ENCODE peak calls at places on chromosomes 16 and 17, in eight cellular contexts. R is PC-3, E is SK-N-SH, L is GM23248, N is GM23338, W is Karpas-422, A is PC-9, P is hepatocyte. C is an unnamed sample.
A peak's percentile ranks its signal among the peaks of the same experiment; 100 is the strongest.

GRCh38 chr16:69724981-69725479 is 1.3 kb downstream of the NQO1 start:
- DNase-seq in R (no peak), E (no peak), L (peak; percentile 39), N (peak; percentile 12), W (no peak), A (no peak), P (no peak), C (no peak)

GRCh38 chr16:88208112-88208511 is 174.6 kb upstream of the ZNF469 start:
- DNase-seq in R (no peak), E (no peak), L (no peak), N (no peak), W (no peak), A (no peak), P (no peak), C (no peak)

GRCh38 chr16:87698241-87698640 is 67.5 kb downstream of the KLHDC4 start:
- DNase-seq in R (no peak), E (no peak), L (no peak), N (no peak), W (no peak), A (no peak), P (no peak), C (peak; percentile 89)

GRCh38 chr17:46178550-46179198 is 14.6 kb downstream of the KANSL1 start:
- DNase-seq in R (peak; percentile 74), E (no peak), L (peak; percentile 68), N (no peak), W (no peak), A (no peak), P (no peak), C (no peak)

GRCh38 chr17:19750835-19751234 is 2.7 kb upstream of the ALDH3A1 start:
- DNase-seq in R (peak; percentile 68), E (no peak), L (no peak), N (no peak), W (no peak), A (peak; percentile 48), P (no peak), C (no peak)

GRCh38 chr17:48162946-48163506 is 55.5 kb downstream of the SNX11 start:
- DNase-seq in R (peak; percentile 26), E (no peak), L (no peak), N (no peak), W (no peak), A (no peak), P (peak; percentile 74), C (no peak)

GRCh38 chr17:57256708-57257112 is 387 bp downstream of the MSI2 start:
- DNase-seq in R (peak; percentile 31), E (no peak), L (peak; percentile 59), N (peak; percentile 51), W (peak; percentile 77), A (peak; percentile 3), P (peak; percentile 62), C (peak; percentile 60)

GRCh38 chr17:77504652-77505459 is 364.1 kb downstream of the SEC14L1 start:
- DNase-seq in R (no peak), E (peak; percentile 30), L (no peak), N (no peak), W (no peak), A (no peak), P (peak; percentile 1), C (no peak)

GRCh38 chr16:10847166-10847565 is 28.6 kb upstream of the TVP23A start:
- DNase-seq in R (no peak), E (no peak), L (no peak), N (no peak), W (no peak), A (no peak), P (no peak), C (no peak)

GRCh38 chr16:57544129-57544653 is 1.7 kb downstream of the ADGRG5 start:
- DNase-seq in R (no peak), E (no peak), L (no peak), N (no peak), W (peak; percentile 68), A (no peak), P (no peak), C (peak; percentile 83)

GRCh38 chr17:36001862-36002603 is 680 bp upstream of the CCL15 start:
- DNase-seq in R (no peak), E (no peak), L (no peak), N (no peak), W (no peak), A (no peak), P (peak; percentile 92), C (no peak)

GRCh38 chr16:78750611-78751010 is 651.2 kb downstream of the WWOX start:
- DNase-seq in R (no peak), E (no peak), L (no peak), N (no peak), W (no peak), A (no peak), P (no peak), C (no peak)
- H3K9me2 ChIP-seq in R (no peaks in the 10 kb centered on the region), E (no peaks in the 10 kb centered on the region), L (no peaks in the 10 kb centered on the region), N (no peaks in the 10 kb centered on the region), W (no peaks in the 10 kb centered on the region), A (no peaks in the 10 kb centered on the region), P (no peaks in the 10 kb centered on the region), C (no peaks in the 10 kb centered on the region)

DNA sequence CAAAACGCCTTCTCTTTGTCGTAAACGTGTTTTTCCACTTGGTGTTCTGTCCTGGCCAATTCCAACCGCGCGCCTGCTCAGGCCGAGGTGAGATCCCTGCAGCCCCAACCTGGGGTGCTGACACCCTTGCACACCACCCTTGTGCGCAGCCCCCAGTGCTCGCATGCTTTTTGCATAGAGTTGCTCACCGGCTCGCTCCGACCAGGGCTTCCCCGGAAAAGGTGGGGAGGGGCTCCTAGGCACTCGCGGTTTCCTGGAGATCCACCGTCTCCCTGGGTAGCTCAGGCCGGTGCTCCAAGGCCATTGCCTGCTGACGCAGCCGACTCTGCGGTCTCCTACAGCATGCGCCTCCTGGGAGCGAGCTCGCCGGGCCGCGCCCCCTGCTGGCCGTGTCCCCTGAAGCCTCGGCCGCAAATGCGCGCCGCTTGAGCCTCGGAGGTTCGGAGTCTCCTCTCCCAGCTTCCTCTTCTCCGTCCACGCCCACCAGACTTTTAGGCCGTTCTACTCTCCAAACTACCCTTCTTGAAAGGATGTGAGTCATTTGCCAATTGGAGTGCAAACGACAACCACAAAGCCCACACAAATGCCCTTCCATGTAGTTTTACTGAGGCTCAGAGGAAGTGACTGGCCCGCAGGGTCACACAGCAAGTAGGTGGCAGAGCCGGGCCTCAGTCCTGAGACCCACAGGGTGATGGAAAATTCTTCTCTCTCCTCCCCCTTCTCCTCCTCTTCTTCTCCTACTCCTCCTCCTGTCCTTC is 7.2 kb upstream of the PDP2 start:
- DNase-seq in R (peak; percentile 98), E (peak; percentile 89), L (peak; percentile 100), N (peak; percentile 94), W (peak; percentile 95), A (peak; percentile 90), P (peak; percentile 94), C (peak; percentile 88)
- H3K4me3 ChIP-seq in R (peak overlapping the region; percentile 63), E (peak overlapping the region; percentile 59), L (peak overlapping the region; percentile 66), N (peak overlapping the region; percentile 61), W (peak overlapping the region; percentile 62), A (peak overlapping the region; percentile 64), P (no peak overlapping the region), C (peak overlapping the region; percentile 37)

DNA sequence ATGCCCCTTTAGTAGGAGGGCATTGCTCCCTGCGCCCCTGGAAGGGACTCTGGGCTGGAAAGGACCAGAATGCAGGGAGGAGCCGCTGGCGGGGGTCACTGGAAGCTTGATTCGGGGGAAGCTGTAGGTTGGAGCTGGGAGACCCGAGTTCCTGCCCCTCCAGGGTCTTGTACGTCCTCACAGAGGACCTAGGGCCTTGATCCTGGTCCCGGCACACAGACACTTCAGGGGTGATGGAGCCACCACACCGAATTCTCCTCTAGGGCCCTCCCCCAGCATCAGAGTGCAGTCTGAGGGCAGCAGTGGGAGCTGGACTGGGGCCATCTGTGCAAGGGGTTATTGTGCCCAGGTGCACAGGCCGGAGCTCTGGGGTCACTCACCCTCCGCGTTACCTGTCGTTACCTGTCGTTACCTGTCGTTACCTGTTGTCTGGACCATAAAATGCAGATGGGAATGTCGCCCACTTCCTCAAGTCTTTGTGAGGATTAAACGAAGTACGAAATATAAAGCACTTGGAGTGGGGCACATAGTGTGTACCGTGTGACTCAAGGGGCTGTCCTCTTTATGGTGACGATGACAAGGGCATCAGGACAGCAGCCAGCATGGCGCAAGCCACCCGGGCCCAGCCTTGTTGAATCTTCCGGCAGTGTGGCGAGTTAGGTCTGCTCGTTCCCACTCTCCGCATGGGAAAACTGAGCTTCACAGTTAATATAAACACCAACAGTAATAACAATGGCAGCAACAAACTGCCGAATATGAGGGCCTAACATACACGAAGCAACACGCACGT is 48.6 kb downstream of the CMIP start:
- DNase-seq in R (peak; percentile 64), E (no peak), L (no peak), N (no peak), W (no peak), A (peak; percentile 39), P (no peak), C (no peak)
- H3K4me1 ChIP-seq in R (peaks cover 35% of the 10 kb centered on the region), E (peaks cover 58% of the 10 kb centered on the region), L (peaks cover 39% of the 10 kb centered on the region), N (peaks cover 8% of the 10 kb centered on the region), W (peaks cover 24% of the 10 kb centered on the region), A (peaks cover 42% of the 10 kb centered on the region), P (peaks cover 8% of the 10 kb centered on the region), C (peaks cover 36% of the 10 kb centered on the region)

GRCh38 chr17:72302735-72303134 is 181.9 kb downstream of the SOX9 start:
- DNase-seq in R (no peak), E (no peak), L (no peak), N (no peak), W (no peak), A (no peak), P (no peak), C (no peak)

GRCh38 chr17:72305472-72305871 is 184.7 kb downstream of the SOX9 start:
- DNase-seq in R (no peak), E (no peak), L (peak; percentile 20), N (no peak), W (no peak), A (no peak), P (no peak), C (no peak)

GRCh38 chr17:72304859-72305258 is 184.0 kb downstream of the SOX9 start:
- DNase-seq in R (no peak), E (no peak), L (no peak), N (no peak), W (no peak), A (no peak), P (no peak), C (no peak)

GRCh38 chr17:72305964-72306551 is 185.2 kb downstream of the SOX9 start:
- DNase-seq in R (no peak), E (no peak), L (peak; percentile 51), N (no peak), W (no peak), A (no peak), P (peak; percentile 14), C (no peak)

DNA sequence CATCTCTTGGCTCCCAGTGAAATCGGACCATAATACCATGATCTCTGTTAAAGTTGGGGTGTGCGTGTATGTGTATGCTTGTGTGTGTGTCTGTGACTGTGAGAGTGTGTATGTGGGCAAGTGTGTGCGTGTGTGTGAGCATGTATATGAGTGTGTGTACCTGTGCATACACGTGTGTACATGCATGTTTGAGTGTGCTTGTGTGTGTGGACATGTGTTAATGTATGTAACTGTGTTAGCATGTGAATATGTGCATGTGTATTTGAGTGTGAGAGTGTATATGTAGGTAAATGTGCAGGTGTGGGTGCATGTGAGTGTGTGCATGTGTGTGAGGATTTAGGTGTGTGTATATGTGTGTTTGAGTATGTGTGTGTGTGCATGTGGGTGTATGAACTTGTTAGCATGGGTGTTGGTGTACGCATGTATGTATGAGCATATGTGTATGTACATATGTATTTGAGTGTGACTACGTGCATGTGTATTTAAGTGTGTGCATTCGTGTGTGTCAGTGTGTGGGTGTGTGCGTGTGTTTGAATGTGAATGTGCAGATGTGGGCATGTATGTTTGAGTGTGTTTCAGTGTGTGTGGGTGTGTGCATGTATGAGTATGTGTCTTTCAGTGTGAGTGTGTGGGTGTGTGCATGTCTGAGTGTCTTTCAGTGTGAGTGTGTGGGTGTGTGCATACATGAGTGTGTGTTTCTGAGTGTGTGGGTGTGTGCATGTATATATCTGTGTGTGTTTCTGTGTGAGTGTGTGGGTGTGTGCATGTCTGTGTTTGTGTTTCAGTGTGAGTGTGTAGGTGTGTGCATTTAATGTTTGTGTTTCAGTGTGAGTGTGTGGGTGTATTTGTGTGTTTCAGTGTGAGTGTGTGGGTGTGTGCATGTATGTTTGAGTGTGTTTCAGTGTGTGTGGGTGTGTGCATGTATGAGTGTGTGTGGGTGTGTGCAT is 183.2 kb downstream of the SOX9 start:
- DNase-seq in R (no peak), E (no peak), L (no peak), N (no peak), W (no peak), A (no peak), P (no peak), C (no peak)
- H3K9me2 ChIP-seq in R (no peaks in the 10 kb centered on the region), E (no peaks in the 10 kb centered on the region), L (no peaks in the 10 kb centered on the region), N (no peaks in the 10 kb centered on the region), W (no peaks in the 10 kb centered on the region), A (no peaks in the 10 kb centered on the region), P (no peaks in the 10 kb centered on the region), C (no peaks in the 10 kb centered on the region)